ENCODE peak calls at places on chromosomes 16 and 17, in six cellular contexts. K, B, Y, F, P and I are unnamed samples.
A peak's percentile ranks its signal among the peaks of the same experiment; 100 is the strongest.

GRCh38 chr16:20879175-20880053 is 20.7 kb downstream of the DCUN1D3 start:
- DNase-seq in P (peak; percentile 34), Y (peak; percentile 57), F (no peak), B (no peak), K (no peak), I (no peak)

GRCh38 chr16:31819386-31819785 is 54.2 kb upstream of the ZNF267 start:
- DNase-seq in B (no peak), K (no peak), F (no peak), P (no peak), Y (no peak), I (no peak)

GRCh38 chr17:17028878-17029535 is 13.2 kb upstream of the MPRIP start:
- DNase-seq in P (no peak), B (peak; percentile 35), K (no peak), Y (no peak), F (no peak), I (no peak)

GRCh38 chr17:2211661-2212327 is 91.8 kb downstream of the SMG6 start:
- DNase-seq in K (no peak), B (no peak), P (no peak), Y (no peak), F (no peak), I (no peak)

GRCh38 chr16:66578596-66579531 is at the start of gene CMTM2:
- DNase-seq in Y (no peak), B (no peak), F (no peak), K (no peak), P (no peak), I (peak; percentile 16)

GRCh38 chr17:75785016-75785769 is 587 bp downstream of the UNK start:
- DNase-seq in Y (peak; percentile 95), P (peak; percentile 89), F (peak; percentile 86), K (peak; percentile 85), B (peak; percentile 92), I (peak; percentile 83)

GRCh38 chr16:35574454-35575431 is 2115.3 kb downstream of the TP53TG3F start:
- DNase-seq in F (no peak), Y (no peak), B (no peak), P (no peak), K (no peak), I (no peak)

GRCh38 chr16:57952909-57953308 is 18.0 kb downstream of the CNGB1 start:
- DNase-seq in B (no peak), P (no peak), F (no peak), Y (no peak), K (no peak), I (no peak)

GRCh38 chr17:4940625-4941021 is 555 bp downstream of the RNF167 start:
- DNase-seq in Y (no peak), K (no peak), B (no peak), P (no peak), F (peak; percentile 39), I (peak; percentile 38)

GRCh38 chr16:89022051-89022836 is 45.2 kb upstream of the CBFA2T3 start:
- DNase-seq in P (no peak), B (no peak), K (no peak), Y (no peak), F (no peak), I (no peak)

GRCh38 chr16:57191056-57191536 is 5.0 kb downstream of the RSPRY1 start:
- DNase-seq in P (peak; percentile 75), Y (peak; percentile 60), K (no peak), F (no peak), B (no peak), I (no peak)

GRCh38 chr17:64385187-64386083 is 5.2 kb downstream of the PECAM1 start:
- DNase-seq in K (no peak), P (peak; percentile 98), Y (peak; percentile 92), B (no peak), F (no peak), I (no peak)

GRCh38 chr16:69732101-69732500 is 5.7 kb upstream of the NQO1 start:
- DNase-seq in K (no peak), F (no peak), P (no peak), Y (no peak), B (no peak), I (no peak)

GRCh38 chr17:50923611-50924010 is 57.5 kb upstream of the TOB1 start:
- DNase-seq in B (no peak), P (no peak), K (no peak), Y (no peak), F (no peak), I (no peak)

GRCh38 chr16:81451753-81452680 is 7.4 kb downstream of the CMIP start:
- DNase-seq in B (no peak), Y (no peak), P (no peak), F (no peak), K (peak; percentile 56), I (peak; percentile 27)

GRCh38 chr17:7579001-7579838 is at the start of gene CD68:
- DNase-seq in Y (peak; percentile 82), B (peak; percentile 60), K (no peak), P (peak; percentile 96), F (no peak), I (no peak)

GRCh38 chr16:56673916-56674315 is 4.3 kb downstream of the MT1H start:
- DNase-seq in K (no peak), F (peak; percentile 42), Y (peak; percentile 27), B (no peak), P (no peak), I (no peak)

GRCh38 chr17:17782425-17783120 is 54.2 kb downstream of the SREBF1 start:
- DNase-seq in P (peak; percentile 11), B (no peak), K (no peak), Y (peak; percentile 19), F (no peak), I (no peak)

GRCh38 chr16:52389045-52389444 is 157.9 kb downstream of the TOX3 start:
- DNase-seq in B (no peak), K (no peak), P (no peak), F (no peak), Y (no peak), I (no peak)
- TF ChIP-seq CTCF in B (no peak), K (no peak), P (no peak), F (no peak), Y (no peak), I (no peak)

DNA sequence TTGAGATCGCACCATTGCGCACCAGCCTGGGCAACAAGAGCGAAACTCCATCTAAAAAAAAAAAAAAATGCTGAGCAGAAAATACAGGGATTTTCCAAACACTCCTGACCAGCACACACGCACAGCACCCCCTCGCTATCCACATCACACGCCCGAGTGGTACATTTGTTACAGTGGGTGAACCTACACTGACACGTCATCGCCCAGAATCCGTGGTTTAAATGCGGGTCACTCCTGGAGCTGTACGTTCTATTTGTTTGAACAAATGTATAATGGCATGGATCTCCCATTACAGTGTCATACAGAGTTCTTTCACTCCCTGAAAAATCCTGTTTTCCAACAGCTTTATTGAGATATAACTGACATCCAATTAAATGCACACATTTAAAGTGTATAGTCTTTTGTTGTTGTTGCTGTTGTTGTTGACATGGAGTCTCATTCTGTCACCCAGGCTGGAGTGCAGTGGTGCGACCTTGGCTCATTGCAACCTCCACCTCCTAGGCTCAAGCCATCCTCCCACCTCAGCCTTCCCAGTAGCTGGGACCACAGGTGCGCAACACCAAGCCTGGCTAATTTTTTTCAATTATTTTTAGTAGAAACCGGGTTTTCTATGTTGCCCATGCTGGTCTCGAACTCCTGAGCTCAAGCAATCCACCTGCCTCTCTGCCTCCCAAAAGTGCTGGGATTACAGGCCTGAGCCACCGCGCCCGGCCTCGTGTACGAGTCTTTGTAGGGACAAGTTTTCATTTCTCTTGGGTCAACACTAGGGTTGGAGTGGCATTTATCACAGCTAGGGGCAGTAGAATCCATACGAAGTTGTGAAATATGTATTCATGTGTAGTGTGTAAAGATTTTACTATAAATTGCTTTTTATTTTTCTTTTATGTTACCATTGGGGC is 4.4 kb upstream of the CARHSP1 start:
- DNase-seq in F (no peak), P (no peak), B (no peak), K (no peak), Y (no peak), I (no peak)
- TF ChIP-seq CTCF in F (peak; percentile 21), P (peak; percentile 16), B (no peak), K (peak; percentile 25), Y (peak; percentile 6), I (no peak)

GRCh38 chr17:73911726-73912359 is 267.6 kb upstream of the SDK2 start:
- DNase-seq in B (no peak), K (no peak), P (no peak), Y (no peak), F (no peak), I (no peak)
- TF ChIP-seq CTCF in B (no peak), K (no peak), P (no peak), Y (no peak), F (no peak), I (no peak)

GRCh38 chr16:85704900-85705846 is 16.4 kb upstream of the GINS2 start:
- DNase-seq in B (no peak), K (no peak), F (no peak), P (no peak), Y (no peak), I (no peak)
- TF ChIP-seq CTCF in B (no peak), K (no peak), F (no peak), P (no peak), Y (no peak), I (no peak)